ENCODE peak calls at places on chromosomes 4 and X, in four cellular contexts. Q, L, V and G are unnamed samples.

GRCh38 chrX:8305336-8305735 is 134.3 kb upstream of the VCX2 start:
- DNase-seq in Q (no peak), L (no peak), V (no peak), G (no peak)

GRCh38 chr4:155667538-155668511 is 1.2 kb downstream of the GUCY1A1 start:
- DNase-seq in Q (peak; percentile 59), L (peak; percentile 46), V (peak; percentile 27), G (peak; percentile 23)

GRCh38 chrX:17474892-17475291 is 99.9 kb downstream of the NHS start:
- DNase-seq in Q (no peak), L (no peak), V (peak; percentile 55), G (no peak)

GRCh38 chr4:56051049-56051709 is 102.4 kb downstream of the CEP135 start:
- DNase-seq in Q (no peak), L (no peak), V (no peak), G (no peak)

GRCh38 chr4:142128529-142128928 is 492.1 kb downstream of the IL15 start:
- DNase-seq in Q (peak; percentile 15), L (no peak), V (peak; percentile 39), G (no peak)

GRCh38 chr4:140944539-140944938 is 188.4 kb upstream of the TBC1D9 start:
- DNase-seq in Q (no peak), L (no peak), V (peak; percentile 66), G (no peak)

GRCh38 chr4:142550955-142551354 is 295.1 kb downstream of the INPP4B start:
- DNase-seq in Q (no peak), L (no peak), V (no peak), G (no peak)

GRCh38 chr4:69095301-69095731 is 958 bp upstream of the UGT2B7 start:
- DNase-seq in Q (peak; percentile 26), L (no peak), V (peak; percentile 92), G (no peak)

GRCh38 chr4:11769425-11769824 is 340.7 kb upstream of the HS3ST1 start:
- DNase-seq in Q (peak; percentile 18), L (no peak), V (peak; percentile 6), G (no peak)

GRCh38 chr4:125085-125820 is 952 bp downstream of the ZNF718 start:
- DNase-seq in Q (peak; percentile 67), L (peak; percentile 74), V (peak; percentile 17), G (peak; percentile 84)

GRCh38 chr4:81359207-81359606 is 112.5 kb downstream of the RASGEF1B start:
- DNase-seq in Q (no peak), L (no peak), V (peak; percentile 70), G (no peak)

GRCh38 chr4:165631208-165631894 is 241.7 kb upstream of the TLL1 start:
- DNase-seq in Q (no peak), L (no peak), V (no peak), G (no peak)

GRCh38 chrX:100512471-100512870 is 72.3 kb upstream of the TNMD start:
- DNase-seq in Q (peak; percentile 6), L (no peak), V (peak; percentile 1), G (no peak)

GRCh38 chr4:53205970-53206369 is 159.9 kb downstream of the SCFD2 start:
- DNase-seq in Q (no peak), L (no peak), V (peak; percentile 36), G (no peak)

GRCh38 chr4:153261922-153262321 is 57.7 kb downstream of the TRIM2 start:
- DNase-seq in Q (no peak), L (no peak), V (no peak), G (no peak)

GRCh38 chr4:8373270-8373972 is 67.1 kb downstream of the ACOX3 start:
- DNase-seq in Q (no peak), L (no peak), V (no peak), G (no peak)

GRCh38 chrX:10050481-10050880 is 83.3 kb downstream of the CLDN34 start:
- DNase-seq in Q (no peak), L (peak; percentile 63), V (peak; percentile 8), G (peak; percentile 56)

GRCh38 chr4:141853091-141853734 is 216.8 kb downstream of the IL15 start:
- DNase-seq in Q (no peak), L (no peak), V (no peak), G (no peak)

GRCh38 chr4:40300371-40301162 is 34.6 kb upstream of the CHRNA9 start:
- DNase-seq in Q (no peak), L (no peak), V (no peak), G (no peak)

GRCh38 chr4:3801931-3802550 is 35.9 kb downstream of the ADRA2C start:
- DNase-seq in Q (no peak), L (no peak), V (no peak), G (no peak)

GRCh38 chr4:22932326-22932725 is 239.6 kb downstream of the GBA3 start:
- DNase-seq in Q (no peak), L (no peak), V (no peak), G (no peak)

GRCh38 chrX:8579602-8580001 is 115.0 kb downstream of the VCX3B start:
- DNase-seq in Q (no peak), L (no peak), V (no peak), G (peak; percentile 2)

DNA sequence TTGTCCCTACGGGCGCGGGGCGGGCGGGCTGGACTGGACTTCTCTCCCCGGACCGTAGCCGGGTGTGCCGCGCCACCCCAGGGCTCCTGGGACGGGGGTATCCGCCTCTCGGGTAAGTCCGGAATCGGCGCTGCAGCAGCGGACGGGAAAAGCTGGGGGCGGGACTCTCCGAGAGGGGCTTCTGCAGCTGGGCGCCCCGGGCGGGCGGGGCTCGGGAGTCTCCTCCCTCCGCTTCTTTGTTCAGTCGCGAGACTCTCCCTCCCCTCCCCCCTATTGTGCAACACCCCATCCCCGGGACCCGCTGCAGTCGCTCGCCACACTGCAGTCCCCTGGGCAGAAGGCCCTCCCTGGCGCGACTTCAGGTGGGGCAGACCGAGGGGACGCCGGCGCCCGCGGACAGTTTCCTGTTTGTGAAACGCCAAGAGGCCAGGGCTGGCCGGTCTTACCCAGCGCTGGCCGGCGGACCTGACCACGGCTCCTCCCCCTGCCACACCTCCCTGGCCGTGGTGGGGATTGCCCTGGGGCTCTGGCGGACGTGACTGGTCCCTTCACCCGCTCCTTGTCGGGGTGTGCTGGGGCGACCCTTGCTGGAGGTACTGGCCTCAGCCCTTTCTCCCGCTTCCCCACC is 966 bp downstream of the CCNG2 start:
- DNase-seq in Q (peak; percentile 94), L (peak; percentile 94), V (peak; percentile 85), G (peak; percentile 95)
- H2AK5ac ChIP-seq in Q (no peak overlapping the region), L (no peak overlapping the region), V (peak overlapping the region; percentile 27), G (no peak overlapping the region)

GRCh38 chr4:128232719-128233118 is 54.9 kb downstream of the PGRMC2 start:
- DNase-seq in Q (no peak), L (no peak), V (no peak), G (no peak)

GRCh38 chr4:128228778-128229457 is 58.7 kb downstream of the PGRMC2 start:
- DNase-seq in Q (no peak), L (no peak), V (peak; percentile 62), G (no peak)

GRCh38 chr4:128229458-128229805 is 58.2 kb downstream of the PGRMC2 start:
- DNase-seq in Q (peak; percentile 34), L (no peak), V (peak; percentile 43), G (no peak)

GRCh38 chr4:128225148-128225547 is 62.5 kb downstream of the PGRMC2 start:
- DNase-seq in Q (peak; percentile 38), L (no peak), V (peak; percentile 82), G (no peak)

GRCh38 chr4:128228021-128228571 is 59.5 kb downstream of the PGRMC2 start:
- DNase-seq in Q (no peak), L (no peak), V (no peak), G (no peak)
- H3K27ac ChIP-seq in Q (peak overlapping the region; percentile 71), L (no peak overlapping the region), V (peak overlapping the region; percentile 52), G (no peak overlapping the region)

GRCh38 chr4:182825786-182826185 is 91.4 kb downstream of the DCTD start:
- DNase-seq in Q (no peak), L (no peak), V (no peak), G (no peak)
- H2AK5ac ChIP-seq in Q (no peak overlapping the region), L (no peak overlapping the region), V (no peak overlapping the region), G (no peak overlapping the region)

DNA sequence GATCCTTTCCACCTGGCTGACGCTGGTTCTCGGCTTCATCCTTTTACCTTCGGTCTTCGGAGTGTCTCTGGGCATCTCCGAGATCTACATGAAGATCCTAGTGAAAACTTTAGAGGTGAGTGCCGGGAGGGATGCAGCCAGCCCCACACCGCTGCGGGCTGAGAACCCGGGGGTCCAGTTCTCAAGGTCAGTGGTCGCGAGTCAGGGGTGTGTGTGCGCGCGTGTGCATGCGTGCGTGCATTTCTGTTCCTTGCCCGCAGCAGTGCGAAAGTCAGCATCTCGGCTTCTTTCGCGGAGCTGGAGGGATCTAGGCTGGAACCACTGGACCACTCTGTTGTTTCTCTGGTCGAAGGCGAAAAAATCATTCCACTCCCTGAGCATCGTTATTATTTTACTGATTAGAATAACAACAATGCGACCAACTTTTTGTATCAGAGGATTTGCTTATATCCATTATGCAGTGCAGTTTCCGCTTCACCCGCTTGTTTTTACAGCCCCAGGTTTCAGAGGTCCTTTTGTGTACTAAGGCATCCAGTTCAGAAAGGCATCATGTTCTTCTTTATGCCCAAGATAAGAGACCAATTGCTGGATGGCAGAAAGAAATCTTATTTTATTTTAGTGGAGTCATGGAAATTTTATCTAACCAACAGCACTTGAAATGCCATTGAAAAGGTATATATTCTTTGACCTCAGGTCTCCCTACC is 893 bp downstream of the GPAT3 start:
- DNase-seq in Q (peak; percentile 25), L (no peak), V (no peak), G (no peak)
- H3K27ac ChIP-seq in Q (no peak overlapping the region), L (no peak overlapping the region), V (peak overlapping the region; percentile 4), G (no peak overlapping the region)

DNA sequence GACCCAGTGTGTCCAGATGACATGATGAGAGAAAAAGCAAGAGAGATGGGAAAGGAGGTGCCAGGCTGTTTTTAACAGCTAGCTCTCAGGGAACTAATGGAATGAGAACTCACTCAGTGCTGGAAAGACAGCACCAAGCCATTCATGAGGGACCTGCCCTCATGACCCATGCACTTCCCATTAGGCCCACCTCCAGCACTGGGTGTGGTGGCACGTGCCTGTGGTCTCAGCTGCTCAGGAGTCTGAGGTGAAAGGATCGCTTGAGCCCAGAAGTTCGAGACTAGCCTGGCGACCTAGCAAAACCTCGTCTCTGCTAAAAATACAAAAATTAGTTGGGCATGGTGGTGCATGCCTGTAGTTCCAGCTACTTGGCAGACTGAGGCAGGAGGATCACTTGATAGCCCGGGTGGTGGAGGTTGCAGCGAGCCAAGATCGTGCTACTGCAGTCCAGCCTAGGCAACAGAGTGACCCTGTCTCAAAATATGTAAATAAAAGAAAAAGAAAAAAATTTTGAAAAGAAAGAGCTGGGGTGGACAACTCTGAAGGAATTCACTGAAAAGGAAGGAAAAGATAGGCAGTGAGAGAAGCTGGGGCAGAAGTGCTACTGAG is 50.9 kb downstream of the FAM193A start:
- DNase-seq in Q (no peak), L (no peak), V (peak; percentile 32), G (no peak)
- H2AK5ac ChIP-seq in Q (no peak overlapping the region), L (no peak overlapping the region), V (no peak overlapping the region), G (no peak overlapping the region)

GRCh38 chrX:43717161-43717560 is 61.1 kb downstream of the MAOA start:
- DNase-seq in Q (no peak), L (no peak), V (no peak), G (no peak)
- H3K27ac ChIP-seq in Q (no peak overlapping the region), L (no peak overlapping the region), V (no peak overlapping the region), G (no peak overlapping the region)

GRCh38 chr4:71768123-71768522 is 15.8 kb downstream of the GC start:
- DNase-seq in Q (no peak), L (no peak), V (no peak), G (no peak)
- H2AK5ac ChIP-seq in Q (no peak overlapping the region), L (no peak overlapping the region), V (no peak overlapping the region), G (no peak overlapping the region)